ENCODE peak calls at places on chromosomes 7 and 10, in four cellular contexts. M is GM12892, F is cardiac fibroblast, N is memory B cell. J is an unnamed sample.
A peak's percentile ranks its signal among the peaks of the same experiment; 100 is the strongest.

GRCh38 chr10:12181065-12181775 is 14.5 kb downstream of the NUDT5 start:
- DNase-seq in M (no peak), F (peak; percentile 33), N (peak; percentile 21), J (no peak)

GRCh38 chr10:100713049-100713858 is 32.1 kb upstream of the PAX2 start:
- DNase-seq in M (no peak), F (no peak), N (no peak), J (no peak)

GRCh38 chr10:22042557-22043326 is 39.2 kb upstream of the DNAJC1 start:
- DNase-seq in M (no peak), F (no peak), N (no peak), J (no peak)

GRCh38 chr7:84548366-84549085 is 353.9 kb upstream of the SEMA3A start:
- DNase-seq in M (no peak), F (no peak), N (no peak), J (no peak)

GRCh38 chr10:126101744-126102143 is 205.4 kb downstream of the FANK1 start:
- DNase-seq in M (peak; percentile 20), F (no peak), N (peak; percentile 23), J (no peak)

GRCh38 chr10:107727762-107728317 is 563.3 kb upstream of the SORCS1 start:
- DNase-seq in M (no peak), F (peak; percentile 15), N (no peak), J (no peak)

GRCh38 chr10:97140284-97140846 is 45.4 kb downstream of the SLIT1 start:
- DNase-seq in M (no peak), F (no peak), N (no peak), J (no peak)

GRCh38 chr10:90227259-90227658 is 525.9 kb downstream of the KIF20B start:
- DNase-seq in M (no peak), F (peak; percentile 84), N (no peak), J (no peak)

GRCh38 chr7:158375034-158375433 is 212.6 kb downstream of the PTPRN2 start:
- DNase-seq in M (no peak), F (no peak), N (no peak), J (no peak)

GRCh38 chr7:66145404-66145843 is 30.8 kb downstream of the CRCP start:
- DNase-seq in M (no peak), F (peak; percentile 40), N (no peak), J (no peak)

GRCh38 chr7:17368856-17369520 is 70.5 kb downstream of the AHR start:
- DNase-seq in M (no peak), F (peak; percentile 32), N (no peak), J (no peak)

GRCh38 chr10:95559466-95559865 is 1.7 kb downstream of the SORBS1 start:
- DNase-seq in M (no peak), F (no peak), N (no peak), J (no peak)

GRCh38 chr7:76053461-76053860 is 5.6 kb downstream of the MDH2 start:
- DNase-seq in M (no peak), F (no peak), N (no peak), J (no peak)

GRCh38 chr7:92108821-92109220 is 25.5 kb downstream of the CYP51A1 start:
- DNase-seq in M (no peak), F (no peak), N (no peak), J (no peak)

J was measured in GM18507.